ENCODE peak calls at places on chromosomes 1 and 21, in four cellular contexts. Z is transverse colon, U is GM12891, H is GM12892. D is an unnamed sample.

GRCh38 chr1:182003953-182004586 is 57.4 kb downstream of the ZNF648 start:
- DNase-seq in Z (no peak), U (no peak), H (no peak), D (no peak)

GRCh38 chr1:20551945-20552727 is at the start of gene FAM43B:
- DNase-seq in Z (peak; percentile 16), U (peak; percentile 50), H (no peak), D (no peak)

GRCh38 chr1:203142684-203143408 is 15.3 kb downstream of the ADORA1 start:
- DNase-seq in Z (no peak), U (no peak), H (no peak), D (no peak)

GRCh38 chr1:97144527-97144926 is 422.9 kb downstream of the PTBP2 start:
- DNase-seq in Z (no peak), U (no peak), H (no peak), D (no peak)

GRCh38 chr1:55836086-55836485 is 620.9 kb upstream of the USP24 start:
- DNase-seq in Z (no peak), U (no peak), H (no peak), D (no peak)

GRCh38 chr1:160429702-160430535 is 29.6 kb downstream of the VANGL2 start:
- DNase-seq in Z (no peak), U (no peak), H (no peak), D (no peak)

GRCh38 chr1:53314096-53314495 is 13.8 kb downstream of the LRP8 start:
- DNase-seq in Z (no peak), U (no peak), H (no peak), D (no peak)

GRCh38 chr1:174074757-174075156 is 52.6 kb upstream of the RC3H1 start:
- DNase-seq in Z (no peak), U (no peak), H (no peak), D (no peak)

GRCh38 chr1:80101159-80101558 is 1094.6 kb upstream of the ADGRL4 start:
- DNase-seq in Z (no peak), U (no peak), H (no peak), D (no peak)

GRCh38 chr1:26536521-26536920 is 7.0 kb downstream of the RPS6KA1 start:
- DNase-seq in Z (no peak), U (no peak), H (peak; percentile 2), D (no peak)

GRCh38 chr21:39452207-39452964 is 616 bp downstream of the SH3BGR start:
- DNase-seq in Z (no peak), U (no peak), H (no peak), D (peak; percentile 45)

GRCh38 chr21:37380349-37381323 is 14.1 kb downstream of the DYRK1A start:
- DNase-seq in Z (no peak), U (no peak), H (no peak), D (no peak)

GRCh38 chr1:59150537-59151386 is 146.1 kb upstream of the FGGY start:
- DNase-seq in Z (peak; percentile 68), U (peak; percentile 21), H (no peak), D (peak; percentile 91)

GRCh38 chr1:173628888-173629287 is 6.2 kb upstream of the TEX50 start:
- DNase-seq in Z (no peak), U (no peak), H (no peak), D (no peak)

GRCh38 chr1:6794164-6794563 is 8.9 kb downstream of the CAMTA1 start:
- DNase-seq in Z (no peak), U (no peak), H (no peak), D (no peak)

GRCh38 chr1:240093120-240093961 is 1.7 kb downstream of the FMN2 start:
- DNase-seq in Z (peak; percentile 9), U (peak; percentile 12), H (peak; percentile 12), D (no peak)

GRCh38 chr1:107659961-107660360 is 305.0 kb downstream of the VAV3 start:
- DNase-seq in Z (no peak), U (no peak), H (no peak), D (no peak)

GRCh38 chr1:26353210-26353859 is 595 bp downstream of the CRYBG2 start:
- DNase-seq in Z (no peak), U (no peak), H (no peak), D (no peak)

GRCh38 chr1:94463765-94464330 is 45.7 kb downstream of the ABCD3 start:
- DNase-seq in Z (no peak), U (no peak), H (no peak), D (peak; percentile 15)

GRCh38 chr1:41876533-41877445 is 41.9 kb downstream of the HIVEP3 start:
- DNase-seq in Z (no peak), U (no peak), H (no peak), D (no peak)

GRCh38 chr1:10969267-10969970 is 43.0 kb upstream of the TARDBP start:
- DNase-seq in Z (no peak), U (no peak), H (no peak), D (no peak)

GRCh38 chr1:57067863-57068262 is 102.0 kb upstream of the C8B start:
- DNase-seq in Z (no peak), U (no peak), H (no peak), D (no peak)

GRCh38 chr1:52967666-52968065 is 40.6 kb downstream of the SCP2 start:
- DNase-seq in Z (no peak), U (no peak), H (no peak), D (no peak)

GRCh38 chr1:218694635-218695034 is 349.5 kb downstream of the TGFB2 start:
- DNase-seq in Z (no peak), U (no peak), H (no peak), D (no peak)

GRCh38 chr1:101310484-101310883 is 73.7 kb downstream of the S1PR1 start:
- DNase-seq in Z (no peak), U (no peak), H (no peak), D (no peak)

GRCh38 chr1:162168261-162168660 is 98.8 kb downstream of the NOS1AP start:
- DNase-seq in Z (no peak), U (no peak), H (no peak), D (no peak)

GRCh38 chr1:227343727-227344551 is 25.6 kb upstream of the CDC42BPA start:
- DNase-seq in Z (no peak), U (no peak), H (no peak), D (no peak)

GRCh38 chr1:15337656-15338402 is 71.9 kb upstream of the EFHD2 start:
- DNase-seq in Z (no peak), U (no peak), H (no peak), D (peak; percentile 52)

GRCh38 chr1:204634260-204634910 is 51.2 kb downstream of the LRRN2 start:
- DNase-seq in Z (no peak), U (no peak), H (no peak), D (no peak)

DNA sequence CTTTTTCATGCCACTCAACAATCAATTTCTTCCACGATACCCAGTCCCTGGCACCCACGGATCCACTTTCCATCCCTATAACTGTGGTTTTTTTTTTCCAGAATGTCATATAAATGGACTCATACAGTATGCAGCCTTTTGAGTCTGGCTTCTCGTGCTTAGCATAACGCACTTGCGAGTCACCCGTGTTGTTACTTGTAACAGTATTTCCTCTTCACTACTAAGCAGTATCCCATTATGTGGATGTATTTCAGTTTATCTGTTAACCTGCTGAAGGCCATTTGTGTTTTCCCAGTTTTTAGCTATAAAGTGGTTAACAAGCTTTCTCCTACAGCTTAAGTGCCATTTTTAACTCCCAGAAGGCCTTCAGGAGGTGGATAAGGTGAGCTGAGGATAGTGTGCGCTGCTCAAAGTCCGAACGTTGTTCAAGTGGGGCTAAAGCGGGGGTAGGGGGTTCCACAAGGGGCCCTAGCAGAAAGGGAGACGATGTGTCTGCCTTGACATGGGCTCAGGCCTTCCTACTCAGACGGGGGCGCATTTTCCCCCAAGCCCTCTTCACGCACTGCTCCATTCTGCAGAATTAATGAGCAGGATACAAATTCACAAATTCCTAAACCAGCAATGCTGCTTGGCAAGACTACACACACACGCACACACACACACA is 770 bp downstream of the ADAR start:
- DNase-seq in Z (peak; percentile 43), U (no peak), H (no peak), D (no peak)
- TF ChIP-seq POLR2AphosphoS5 in Z (no peak), U (no peak), H (no peak), D (no peak)

GRCh38 chr21:31855180-31855579 is 17.6 kb upstream of the HUNK start:
- DNase-seq in Z (no peak), U (no peak), H (no peak), D (no peak)
- TF ChIP-seq POLR2AphosphoS5 in Z (no peak), U (no peak), H (no peak), D (no peak)

GRCh38 chr1:180953791-180954721 is 41.4 kb downstream of the KIAA1614 start:
- DNase-seq in Z (peak; percentile 79), U (peak; percentile 70), H (peak; percentile 73), D (no peak)
- TF ChIP-seq POLR2AphosphoS5 in Z (no peak), U (no peak), H (no peak), D (no peak)

GRCh38 chr1:201461783-201462441 is 7.1 kb downstream of the PHLDA3 start:
- DNase-seq in Z (peak; percentile 69), U (no peak), H (no peak), D (peak; percentile 71)
- TF ChIP-seq POLR2AphosphoS5 in Z (no peak), U (no peak), H (no peak), D (no peak)

GRCh38 chr1:235648407-235648907 is 1.1 kb downstream of the GNG4 start:
- DNase-seq in Z (peak; percentile 64), U (no peak), H (no peak), D (no peak)

GRCh38 chr1:235651170-235651806 is 1.7 kb upstream of the GNG4 start:
- DNase-seq in Z (no peak), U (no peak), H (no peak), D (no peak)

GRCh38 chr1:235648954-235649721 is 446 bp downstream of the GNG4 start:
- DNase-seq in Z (peak; percentile 67), U (peak; percentile 56), H (peak; percentile 53), D (no peak)

GRCh38 chr1:235650341-235651169 is 971 bp upstream of the GNG4 start:
- DNase-seq in Z (peak; percentile 57), U (no peak), H (peak; percentile 38), D (no peak)

DNA sequence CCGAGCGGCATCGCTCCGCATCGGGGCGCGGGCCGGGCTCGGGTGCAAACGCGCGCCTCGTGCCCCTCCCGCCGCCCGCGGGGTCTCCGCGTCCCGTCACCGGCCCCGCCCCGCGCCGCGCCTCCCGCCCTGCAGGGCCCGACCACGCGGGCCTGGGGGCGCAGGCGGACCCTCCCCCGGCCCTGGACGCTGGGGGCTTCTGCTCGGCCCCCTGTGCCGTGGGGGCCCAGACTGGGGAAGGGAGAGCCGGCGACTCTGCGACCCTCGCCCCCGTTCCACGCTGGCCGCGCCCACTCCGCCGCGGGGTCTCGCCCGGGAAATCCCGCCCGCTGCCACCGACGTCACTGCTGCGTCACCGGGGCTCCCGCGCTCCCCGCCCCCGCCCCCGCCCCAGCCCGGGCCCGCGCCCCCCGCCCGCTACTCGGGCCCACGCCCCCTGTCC is at the start of gene GNG4:
- DNase-seq in Z (no peak), U (no peak), H (no peak), D (no peak)
- TF ChIP-seq POLR2AphosphoS5 in Z (no peak), U (no peak), H (no peak), D (no peak)